ENCODE peak calls at places on chromosomes 5 and 9, in six cellular contexts. C, J, Z, T, W and X are unnamed samples.

GRCh38 chr5:32283539-32284377 is 29.0 kb downstream of the MTMR12 start:
- DNase-seq in W (no peak), T (no peak), Z (no peak), C (peak; percentile 32), J (peak; percentile 53), X (no peak)

GRCh38 chr5:109645591-109646236 is 44.0 kb upstream of the MAN2A1 start:
- DNase-seq in T (peak; percentile 64), W (no peak), J (no peak), Z (no peak), C (no peak), X (no peak)

GRCh38 chr5:14715481-14715880 is 51.0 kb downstream of the OTULIN start:
- DNase-seq in T (no peak), C (peak; percentile 16), J (peak; percentile 27), W (no peak), Z (no peak), X (no peak)

GRCh38 chr9:11702529-11702928 is 990.7 kb upstream of the TYRP1 start:
- DNase-seq in W (no peak), Z (no peak), J (no peak), T (no peak), C (no peak), X (no peak)

GRCh38 chr9:5633243-5633642 is 4.3 kb downstream of the RIC1 start:
- DNase-seq in C (no peak), T (no peak), Z (no peak), J (no peak), W (no peak), X (no peak)

GRCh38 chr5:73186976-73187375 is 14.0 kb downstream of the TMEM174 start:
- DNase-seq in W (no peak), C (peak; percentile 38), Z (no peak), T (no peak), J (no peak), X (no peak)

GRCh38 chr5:177431317-177432142 is 5.1 kb downstream of the GRK6 start:
- DNase-seq in T (no peak), J (no peak), W (no peak), Z (peak; percentile 54), C (no peak), X (no peak)

GRCh38 chr9:136695435-136695895 is 8.2 kb upstream of the AGPAT2 start:
- DNase-seq in W (no peak), T (no peak), C (no peak), Z (no peak), J (no peak), X (no peak)

GRCh38 chr9:20355022-20355421 is 267.3 kb downstream of the MLLT3 start:
- DNase-seq in W (no peak), T (no peak), J (peak; percentile 80), Z (no peak), C (peak; percentile 77), X (no peak)

GRCh38 chr5:128498844-128499455 is 39.1 kb downstream of the FBN2 start:
- DNase-seq in T (no peak), W (no peak), J (peak; percentile 31), Z (no peak), C (peak; percentile 47), X (no peak)

GRCh38 chr5:32206799-32207634 is 32.9 kb upstream of the GOLPH3 start:
- DNase-seq in J (no peak), W (no peak), Z (no peak), T (no peak), C (no peak), X (no peak)

GRCh38 chr5:83672158-83672557 is 48.5 kb downstream of the HAPLN1 start:
- DNase-seq in W (no peak), C (no peak), Z (no peak), J (no peak), T (no peak), X (no peak)

GRCh38 chr9:109411818-109412352 is 86.2 kb downstream of the PTPN3 start:
- DNase-seq in W (peak; percentile 58), T (no peak), Z (no peak), C (peak; percentile 43), J (no peak), X (no peak)

GRCh38 chr5:72256536-72256935 is 63.5 kb downstream of the MRPS27 start:
- DNase-seq in T (no peak), W (no peak), C (no peak), Z (no peak), J (no peak), X (no peak)

GRCh38 chr9:127979333-127980055 is 1.3 kb downstream of the EEIG1 start:
- DNase-seq in Z (no peak), J (no peak), C (no peak), W (peak; percentile 87), T (peak; percentile 90), X (peak; percentile 94)

GRCh38 chr5:11904270-11904906 is at the start of gene CTNND2:
- DNase-seq in T (peak; percentile 79), Z (no peak), C (no peak), W (peak; percentile 88), J (no peak), X (peak; percentile 51)

GRCh38 chr9:114884787-114885452 is 45.5 kb downstream of the TNFSF8 start:
- DNase-seq in J (no peak), Z (no peak), C (no peak), T (no peak), W (no peak), X (no peak)

GRCh38 chr5:81852277-81853004 is 101.5 kb upstream of the SSBP2 start:
- DNase-seq in T (peak; percentile 38), C (peak; percentile 10), J (peak; percentile 5), W (peak; percentile 75), Z (no peak), X (no peak)

GRCh38 chr5:128271859-128272446 is 188.4 kb downstream of the SLC12A2 start:
- DNase-seq in T (no peak), C (peak; percentile 60), J (peak; percentile 74), W (no peak), Z (no peak), X (no peak)

GRCh38 chr9:115913666-115914065 is 239.9 kb upstream of the PAPPA start:
- DNase-seq in T (no peak), W (no peak), Z (no peak), J (no peak), C (peak; percentile 40), X (no peak)

GRCh38 chr5:4207456-4207855 is 611.8 kb downstream of the IRX1 start:
- DNase-seq in J (no peak), T (no peak), Z (no peak), C (no peak), W (no peak), X (no peak)

GRCh38 chr9:81318571-81318970 is 370.8 kb downstream of the TLE1 start:
- DNase-seq in W (no peak), T (no peak), C (peak; percentile 33), J (peak; percentile 40), Z (no peak), X (no peak)

GRCh38 chr5:84259221-84260045 is 125.2 kb downstream of the EDIL3 start:
- DNase-seq in W (no peak), T (no peak), C (no peak), Z (no peak), J (no peak), X (no peak)

GRCh38 chr5:143138839-143139238 is 264.6 kb downstream of the NR3C1 start:
- DNase-seq in T (no peak), W (no peak), J (no peak), C (no peak), Z (no peak), X (no peak)